ENCODE peak calls at places on chromosomes 12 and 14, in nine cellular contexts. One of them, this sample, is unnamed.
A peak's percentile ranks its signal among the peaks of the same experiment; 100 is the strongest.

GRCh38 chr14:93073366-93073722 is 42.4 kb downstream of the ITPK1 start:
- DNase-seq in PC-9: no peak
- DNase-seq in astrocyte of the spinal cord: no peak
- DNase-seq in BJ: no peak
- DNase-seq in GM12865: no peak
- DNase-seq in kidney epithelial cell: no peak
- DNase-seq in psoas muscle: no peak
- DNase-seq in pancreas: no peak
- DNase-seq in epithelial cell of esophagus: no peak
- DNase-seq in this sample: no peak

GRCh38 chr12:104411826-104412626 is 44.7 kb upstream of the CHST11 start:
- DNase-seq in GM12865: no peak
- DNase-seq in pancreas: no peak
- DNase-seq in epithelial cell of esophagus: peak; percentile 61
- DNase-seq in astrocyte of the spinal cord: no peak
- DNase-seq in PC-9: peak; percentile 42
- DNase-seq in kidney epithelial cell: no peak
- DNase-seq in psoas muscle: no peak
- DNase-seq in BJ: no peak
- DNase-seq in this sample: peak; percentile 67

GRCh38 chr12:124454735-124455134 is 112.7 kb downstream of the NCOR2 start:
- DNase-seq in kidney epithelial cell: no peak
- DNase-seq in epithelial cell of esophagus: no peak
- DNase-seq in pancreas: no peak
- DNase-seq in BJ: peak; percentile 85
- DNase-seq in GM12865: peak; percentile 54
- DNase-seq in psoas muscle: no peak
- DNase-seq in astrocyte of the spinal cord: peak; percentile 63
- DNase-seq in PC-9: no peak
- DNase-seq in this sample: peak; percentile 75

GRCh38 chr12:115257791-115258190 is 573.8 kb upstream of the TBX3 start:
- DNase-seq in BJ: peak; percentile 26
- DNase-seq in kidney epithelial cell: no peak
- DNase-seq in pancreas: no peak
- DNase-seq in GM12865: no peak
- DNase-seq in epithelial cell of esophagus: peak; percentile 96
- DNase-seq in astrocyte of the spinal cord: no peak
- DNase-seq in psoas muscle: no peak
- DNase-seq in PC-9: no peak
- DNase-seq in this sample: peak; percentile 69

GRCh38 chr12:54133663-54134375 is 55.0 kb downstream of the SMUG1 start:
- DNase-seq in PC-9: no peak
- DNase-seq in BJ: no peak
- DNase-seq in astrocyte of the spinal cord: no peak
- DNase-seq in kidney epithelial cell: no peak
- DNase-seq in epithelial cell of esophagus: no peak
- DNase-seq in pancreas: no peak
- DNase-seq in psoas muscle: no peak
- DNase-seq in GM12865: no peak
- DNase-seq in this sample: no peak

GRCh38 chr12:116370004-116370404 is 92.5 kb upstream of the MED13L start:
- DNase-seq in psoas muscle: no peak
- DNase-seq in epithelial cell of esophagus: no peak
- DNase-seq in astrocyte of the spinal cord: peak; percentile 62
- DNase-seq in pancreas: no peak
- DNase-seq in kidney epithelial cell: no peak
- DNase-seq in GM12865: no peak
- DNase-seq in PC-9: no peak
- DNase-seq in BJ: peak; percentile 77
- DNase-seq in this sample: peak; percentile 95

GRCh38 chr12:52896190-52897100 is 8.4 kb downstream of the KRT8 start:
- DNase-seq in pancreas: no peak
- DNase-seq in PC-9: peak; percentile 74
- DNase-seq in psoas muscle: no peak
- DNase-seq in BJ: no peak
- DNase-seq in kidney epithelial cell: no peak
- DNase-seq in epithelial cell of esophagus: no peak
- DNase-seq in astrocyte of the spinal cord: no peak
- DNase-seq in GM12865: no peak
- DNase-seq in this sample: no peak

GRCh38 chr14:68260121-68260520 is 440.5 kb downstream of the RAD51B start:
- DNase-seq in kidney epithelial cell: no peak
- DNase-seq in psoas muscle: no peak
- DNase-seq in BJ: no peak
- DNase-seq in PC-9: no peak
- DNase-seq in epithelial cell of esophagus: no peak
- DNase-seq in pancreas: no peak
- DNase-seq in astrocyte of the spinal cord: no peak
- DNase-seq in GM12865: no peak
- DNase-seq in this sample: no peak

GRCh38 chr12:114414031-114414865 is 8.3 kb upstream of the TBX5 start:
- DNase-seq in BJ: no peak
- DNase-seq in astrocyte of the spinal cord: no peak
- DNase-seq in psoas muscle: no peak
- DNase-seq in kidney epithelial cell: no peak
- DNase-seq in PC-9: no peak
- DNase-seq in GM12865: no peak
- DNase-seq in pancreas: no peak
- DNase-seq in epithelial cell of esophagus: no peak
- DNase-seq in this sample: no peak

GRCh38 chr12:120497524-120498150 is 1.7 kb downstream of the DYNLL1 start:
- DNase-seq in GM12865: no peak
- DNase-seq in BJ: no peak
- DNase-seq in pancreas: no peak
- DNase-seq in PC-9: no peak
- DNase-seq in psoas muscle: no peak
- DNase-seq in epithelial cell of esophagus: no peak
- DNase-seq in astrocyte of the spinal cord: no peak
- DNase-seq in kidney epithelial cell: no peak
- DNase-seq in this sample: peak; percentile 22

GRCh38 chr12:93793007-93793406 is 115.8 kb downstream of the CRADD start:
- DNase-seq in astrocyte of the spinal cord: no peak
- DNase-seq in PC-9: no peak
- DNase-seq in psoas muscle: no peak
- DNase-seq in pancreas: no peak
- DNase-seq in kidney epithelial cell: no peak
- DNase-seq in epithelial cell of esophagus: no peak
- DNase-seq in BJ: no peak
- DNase-seq in GM12865: no peak
- DNase-seq in this sample: no peak

GRCh38 chr12:12157424-12157823 is 86.7 kb downstream of the BCL2L14 start:
- DNase-seq in BJ: no peak
- DNase-seq in psoas muscle: no peak
- DNase-seq in PC-9: no peak
- DNase-seq in GM12865: no peak
- DNase-seq in astrocyte of the spinal cord: no peak
- DNase-seq in epithelial cell of esophagus: no peak
- DNase-seq in pancreas: no peak
- DNase-seq in kidney epithelial cell: no peak
- DNase-seq in this sample: peak; percentile 53

GRCh38 chr14:68719634-68720384 is 73.1 kb downstream of the ZFP36L1 start:
- DNase-seq in PC-9: no peak
- DNase-seq in BJ: no peak
- DNase-seq in kidney epithelial cell: no peak
- DNase-seq in astrocyte of the spinal cord: no peak
- DNase-seq in psoas muscle: no peak
- DNase-seq in GM12865: no peak
- DNase-seq in epithelial cell of esophagus: no peak
- DNase-seq in pancreas: no peak
- DNase-seq in this sample: no peak

GRCh38 chr14:34498684-34499412 is 36.8 kb upstream of the SPTSSA start:
- DNase-seq in kidney epithelial cell: no peak
- DNase-seq in epithelial cell of esophagus: peak; percentile 64
- DNase-seq in astrocyte of the spinal cord: peak; percentile 44
- DNase-seq in pancreas: no peak
- DNase-seq in PC-9: peak; percentile 48
- DNase-seq in psoas muscle: no peak
- DNase-seq in GM12865: peak; percentile 32
- DNase-seq in BJ: no peak
- DNase-seq in this sample: peak; percentile 38

GRCh38 chr14:61233436-61233956 is 47.6 kb downstream of the TMEM30B start:
- DNase-seq in astrocyte of the spinal cord: no peak
- DNase-seq in PC-9: no peak
- DNase-seq in GM12865: peak; percentile 6
- DNase-seq in psoas muscle: no peak
- DNase-seq in kidney epithelial cell: no peak
- DNase-seq in pancreas: no peak
- DNase-seq in BJ: no peak
- DNase-seq in epithelial cell of esophagus: no peak
- DNase-seq in this sample: no peak

GRCh38 chr14:104358528-104359300 is 220.3 kb downstream of the KIF26A start:
- DNase-seq in epithelial cell of esophagus: no peak
- DNase-seq in psoas muscle: no peak
- DNase-seq in pancreas: no peak
- DNase-seq in astrocyte of the spinal cord: no peak
- DNase-seq in BJ: no peak
- DNase-seq in PC-9: no peak
- DNase-seq in kidney epithelial cell: no peak
- DNase-seq in GM12865: no peak
- DNase-seq in this sample: no peak

GRCh38 chr12:97960225-97960624 is 497.6 kb downstream of the RMST start:
- DNase-seq in kidney epithelial cell: no peak
- DNase-seq in astrocyte of the spinal cord: no peak
- DNase-seq in epithelial cell of esophagus: no peak
- DNase-seq in PC-9: no peak
- DNase-seq in BJ: no peak
- DNase-seq in pancreas: no peak
- DNase-seq in GM12865: no peak
- DNase-seq in psoas muscle: no peak
- DNase-seq in this sample: no peak

GRCh38 chr12:97957109-97957508 is 494.5 kb downstream of the RMST start:
- DNase-seq in PC-9: no peak
- DNase-seq in astrocyte of the spinal cord: no peak
- DNase-seq in BJ: no peak
- DNase-seq in pancreas: no peak
- DNase-seq in psoas muscle: no peak
- DNase-seq in kidney epithelial cell: no peak
- DNase-seq in GM12865: no peak
- DNase-seq in epithelial cell of esophagus: no peak
- DNase-seq in this sample: no peak

GRCh38 chr12:97960741-97961608 is 498.4 kb downstream of the RMST start:
- DNase-seq in kidney epithelial cell: no peak
- DNase-seq in psoas muscle: no peak
- DNase-seq in BJ: no peak
- DNase-seq in pancreas: peak; percentile 5
- DNase-seq in GM12865: peak; percentile 59
- DNase-seq in PC-9: no peak
- DNase-seq in astrocyte of the spinal cord: peak; percentile 3
- DNase-seq in epithelial cell of esophagus: peak; percentile 41
- DNase-seq in this sample: peak; percentile 43
- TF ChIP-seq CTCF in kidney epithelial cell: peak; percentile 68
- TF ChIP-seq CTCF in psoas muscle: peak; percentile 29
- TF ChIP-seq CTCF in BJ: peak; percentile 35
- TF ChIP-seq CTCF in pancreas: peak; percentile 58
- TF ChIP-seq CTCF in GM12865: peak; percentile 81
- TF ChIP-seq CTCF in PC-9: peak; percentile 70
- TF ChIP-seq CTCF in astrocyte of the spinal cord: peak; percentile 63
- TF ChIP-seq CTCF in epithelial cell of esophagus: peak; percentile 67
- TF ChIP-seq CTCF in this sample: peak; percentile 71

GRCh38 chr14:55715889-55716288 is 135.9 kb downstream of the KTN1 start:
- DNase-seq in kidney epithelial cell: no peak
- DNase-seq in astrocyte of the spinal cord: peak; percentile 89
- DNase-seq in GM12865: peak; percentile 49
- DNase-seq in psoas muscle: peak; percentile 23
- DNase-seq in BJ: peak; percentile 91
- DNase-seq in PC-9: no peak
- DNase-seq in epithelial cell of esophagus: peak; percentile 9
- DNase-seq in pancreas: no peak
- DNase-seq in this sample: peak; percentile 95
- H3K4me3 ChIP-seq in kidney epithelial cell: no peak overlapping the region
- H3K4me3 ChIP-seq in astrocyte of the spinal cord: no peak overlapping the region
- H3K4me3 ChIP-seq in GM12865: no peak overlapping the region
- H3K4me3 ChIP-seq in psoas muscle: no peak overlapping the region
- H3K4me3 ChIP-seq in BJ: no peak overlapping the region
- H3K4me3 ChIP-seq in PC-9: no peak overlapping the region
- H3K4me3 ChIP-seq in epithelial cell of esophagus: no peak overlapping the region
- H3K4me3 ChIP-seq in pancreas: no peak overlapping the region
- H3K4me3 ChIP-seq in this sample: no peak overlapping the region

DNA sequence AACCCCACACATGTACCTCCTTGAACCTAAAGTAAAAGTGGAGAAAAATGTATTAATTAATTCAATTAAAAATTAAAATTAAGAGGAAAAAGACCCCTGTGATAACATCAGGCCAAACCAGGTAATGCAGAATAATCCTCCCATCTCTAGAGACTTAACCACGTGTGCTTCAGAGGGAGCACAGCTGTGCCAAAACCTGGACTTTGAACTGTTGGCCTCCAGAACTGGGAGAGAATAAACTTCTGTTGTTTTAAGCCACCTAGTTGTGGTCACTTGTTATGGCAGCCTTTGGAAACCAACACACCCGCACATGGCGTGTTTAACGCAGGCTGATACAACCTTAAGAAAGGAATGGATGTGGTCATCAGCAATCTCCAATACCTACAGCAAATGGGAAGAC is 23.8 kb downstream of the OAS2 start:
- DNase-seq in PC-9: no peak
- DNase-seq in astrocyte of the spinal cord: no peak
- DNase-seq in GM12865: no peak
- DNase-seq in kidney epithelial cell: no peak
- DNase-seq in pancreas: peak; percentile 49
- DNase-seq in epithelial cell of esophagus: no peak
- DNase-seq in BJ: no peak
- DNase-seq in psoas muscle: no peak
- DNase-seq in this sample: no peak
- TF ChIP-seq CTCF in PC-9: no peak
- TF ChIP-seq CTCF in astrocyte of the spinal cord: peak; percentile 4
- TF ChIP-seq CTCF in GM12865: no peak
- TF ChIP-seq CTCF in kidney epithelial cell: no peak
- TF ChIP-seq CTCF in pancreas: no peak
- TF ChIP-seq CTCF in epithelial cell of esophagus: peak; percentile 11
- TF ChIP-seq CTCF in BJ: no peak
- TF ChIP-seq CTCF in psoas muscle: no peak
- TF ChIP-seq CTCF in this sample: peak; percentile 8

DNA sequence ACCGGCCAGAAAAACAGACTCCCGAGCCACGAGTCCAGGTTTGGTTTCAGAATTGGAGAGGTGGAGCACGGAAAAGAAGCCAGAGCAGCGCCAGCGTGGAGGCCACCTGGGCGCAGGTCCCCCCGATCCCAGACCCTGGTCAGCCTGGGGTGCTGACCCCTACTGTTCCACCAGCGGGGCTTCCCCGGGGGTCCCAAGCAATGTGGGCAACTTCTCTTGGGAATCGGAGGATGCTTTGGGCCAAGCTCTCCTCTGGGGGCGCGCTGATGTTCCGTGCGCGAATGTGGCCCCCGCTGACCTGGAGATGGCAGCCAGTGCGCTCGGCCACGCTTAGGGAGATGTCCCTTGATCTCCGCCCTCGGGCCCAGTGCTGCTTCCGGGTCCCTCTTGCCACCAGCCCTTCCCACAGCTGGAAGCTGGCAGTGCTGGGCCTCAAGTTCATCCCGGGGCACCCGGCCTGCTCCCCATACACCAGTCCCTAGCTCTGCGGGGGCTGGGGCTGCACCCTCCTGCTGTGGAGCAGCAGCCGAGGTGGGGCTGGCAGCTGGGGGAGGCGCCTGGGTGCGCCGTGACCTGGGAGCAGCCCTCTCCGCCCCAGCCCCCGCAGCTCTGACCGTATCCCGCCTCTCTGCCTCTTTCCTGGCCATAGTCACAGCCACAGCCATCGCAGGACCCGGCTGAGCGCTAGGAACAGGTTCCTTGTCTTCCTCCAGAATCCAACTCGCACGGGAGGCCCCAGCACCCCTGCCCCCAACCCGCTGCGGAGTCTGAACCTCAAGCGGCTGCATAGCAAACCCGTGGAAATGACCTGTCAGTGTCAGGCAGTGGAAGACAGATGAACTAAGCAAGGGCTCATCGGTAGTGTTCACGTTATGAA is 91.2 kb downstream of the RCOR1 start:
- DNase-seq in PC-9: no peak
- DNase-seq in GM12865: no peak
- DNase-seq in pancreas: peak; percentile 9
- DNase-seq in epithelial cell of esophagus: no peak
- DNase-seq in astrocyte of the spinal cord: no peak
- DNase-seq in kidney epithelial cell: no peak
- DNase-seq in psoas muscle: no peak
- DNase-seq in BJ: no peak
- DNase-seq in this sample: no peak
- H3K4me3 ChIP-seq in PC-9: no peak overlapping the region
- H3K4me3 ChIP-seq in GM12865: no peak overlapping the region
- H3K4me3 ChIP-seq in pancreas: no peak overlapping the region
- H3K4me3 ChIP-seq in epithelial cell of esophagus: no peak overlapping the region
- H3K4me3 ChIP-seq in astrocyte of the spinal cord: no peak overlapping the region
- H3K4me3 ChIP-seq in kidney epithelial cell: no peak overlapping the region
- H3K4me3 ChIP-seq in psoas muscle: no peak overlapping the region
- H3K4me3 ChIP-seq in BJ: no peak overlapping the region
- H3K4me3 ChIP-seq in this sample: no peak overlapping the region